ENCODE peak calls at places on chromosomes 12 and 14, in five cellular contexts. K is heart right ventricle, U is adipocyte, Q is HCT116, A is mammary epithelial cell. S is an unnamed sample. For H3K27me3, the result is how much of the 10 kb centered on the place peaks cover.

GRCh38 chr12:59803735-59804134 is 207.9 kb downstream of the SLC16A7 start:
- DNase-seq in Q (no peak), K (no peak), U (no peak), A (peak), S (no peak)

GRCh38 chr14:90453401-90453951 is 56.6 kb downstream of the CALM1 start:
- DNase-seq in A (no peak), U (no peak), Q (no peak), K (peak), S (no peak)

GRCh38 chr14:67428501-67429031 is 16.6 kb upstream of the PLEK2 start:
- DNase-seq in A (peak), K (no peak), Q (no peak), U (peak), S (peak)

GRCh38 chr14:37546621-37547447 is 48.2 kb downstream of the FOXA1 start:
- DNase-seq in Q (no peak), K (no peak), A (no peak), U (peak), S (no peak)

GRCh38 chr12:122819209-122819805 is 15.9 kb upstream of the HIP1R start:
- DNase-seq in Q (no peak), U (no peak), K (no peak), A (no peak), S (no peak)

GRCh38 chr14:29148221-29148620 is 381.6 kb downstream of the FOXG1 start:
- DNase-seq in Q (no peak), A (no peak), K (no peak), U (peak), S (no peak)

GRCh38 chr12:89756638-89757321 is 48.1 kb upstream of the ATP2B1 start:
- DNase-seq in K (no peak), U (peak), A (peak), Q (peak), S (peak)

GRCh38 chr12:100986595-100987547 is 192.3 kb downstream of the ANO4 start:
- DNase-seq in A (no peak), U (peak), K (no peak), Q (no peak), S (peak)

GRCh38 chr14:52395728-52396127 is 81.6 kb downstream of the PTGER2 start:
- DNase-seq in A (no peak), Q (no peak), K (no peak), U (no peak), S (no peak)

GRCh38 chr12:103503546-103504480 is 8.0 kb upstream of the C12orf42 start:
- DNase-seq in Q (peak), U (no peak), K (peak), A (peak), S (no peak)

GRCh38 chr12:19198272-19198671 is 68.7 kb downstream of the PLEKHA5 start:
- DNase-seq in A (peak), Q (no peak), U (peak), K (no peak), S (no peak)

GRCh38 chr14:98489115-98489514 is 782.9 kb downstream of the BCL11B start:
- DNase-seq in Q (no peak), U (no peak), K (no peak), A (peak), S (no peak)

GRCh38 chr12:85441740-85442139 is 161.7 kb downstream of the ALX1 start:
- DNase-seq in K (no peak), Q (peak), A (no peak), U (peak), S (no peak)

GRCh38 chr12:93142881-93143280 is 213.8 kb upstream of the EEA1 start:
- DNase-seq in K (no peak), A (no peak), Q (no peak), U (no peak), S (no peak)

GRCh38 chr12:53325539-53326061 is 4.2 kb upstream of the AAAS start:
- DNase-seq in A (no peak), U (peak), Q (no peak), K (peak), S (peak)

GRCh38 chr12:55624056-55624455 is 12.6 kb upstream of the OR10P1 start:
- DNase-seq in U (no peak), K (no peak), Q (no peak), A (peak), S (no peak)

GRCh38 chr12:124779161-124780141 is 84.2 kb downstream of the SCARB1 start:
- DNase-seq in A (no peak), K (no peak), U (no peak), Q (no peak), S (no peak)

GRCh38 chr12:130715150-130715995 is 726 bp downstream of the RIMBP2 start:
- DNase-seq in K (no peak), U (no peak), Q (no peak), A (no peak), S (no peak)

GRCh38 chr14:86052868-86053267 is 522.9 kb downstream of the FLRT2 start:
- DNase-seq in Q (no peak), A (no peak), U (no peak), K (no peak), S (no peak)

GRCh38 chr12:1531654-1532366 is 62.6 kb downstream of the FBXL14 start:
- DNase-seq in Q (no peak), U (peak), K (no peak), A (no peak), S (no peak)

GRCh38 chr12:34400986-34401658 is 378.8 kb downstream of the ALG10 start:
- DNase-seq in A (no peak), Q (no peak), K (peak), U (no peak), S (no peak)

GRCh38 chr12:56205445-56205844 is 16.2 kb upstream of the SMARCC2 start:
- DNase-seq in Q (no peak), A (no peak), U (no peak), K (no peak), S (no peak)

GRCh38 chr14:102215071-102215470 is 75.4 kb downstream of the WDR20 start:
- DNase-seq in A (no peak), Q (no peak), U (no peak), K (no peak), S (peak)

GRCh38 chr12:68037616-68038255 is 48.5 kb downstream of the IFNG-AS1 start:
- DNase-seq in A (no peak), K (no peak), U (peak), Q (no peak), S (no peak)

GRCh38 chr12:57224278-57224972 is 5.1 kb upstream of the SHMT2 start:
- DNase-seq in A (no peak), U (no peak), Q (no peak), K (no peak), S (no peak)

GRCh38 chr12:12333407-12333831 is 16.6 kb downstream of the MANSC1 start:
- DNase-seq in K (no peak), U (no peak), Q (no peak), A (no peak), S (no peak)

GRCh38 chr14:30751646-30752416 is 122.5 kb upstream of the COCH start:
- DNase-seq in A (no peak), K (no peak), U (no peak), Q (no peak), S (no peak)

GRCh38 chr12:138898-139534 is 72.4 kb downstream of the IQSEC3 start:
- DNase-seq in U (no peak), Q (no peak), A (no peak), K (peak), S (no peak)

GRCh38 chr12:52903855-52904508 is 894 bp downstream of the KRT8 start:
- DNase-seq in K (peak), U (peak), A (peak), Q (no peak), S (peak)

GRCh38 chr14:55349565-55349964 is 62.1 kb downstream of the ATG14 start:
- DNase-seq in K (no peak), A (no peak), Q (no peak), U (no peak), S (no peak)

GRCh38 chr12:111588010-111588409 is 11.1 kb downstream of the ATXN2 start:
- DNase-seq in K (no peak), Q (no peak), A (no peak), U (no peak), S (no peak)

GRCh38 chr14:24892730-24893059 is 157.3 kb downstream of the STXBP6 start:
- DNase-seq in Q (no peak), U (no peak), K (no peak), A (no peak), S (no peak)

GRCh38 chr12:2959194-2959507 is at the start of gene TEAD4:
- DNase-seq in U (peak), Q (peak), K (peak), A (peak), S (peak)

GRCh38 chr12:95481888-95482287 is 7.9 kb downstream of the METAP2 start:
- DNase-seq in K (no peak), A (no peak), Q (no peak), U (no peak), S (no peak)

GRCh38 chr12:1491983-1492697 is 102.2 kb downstream of the FBXL14 start:
- DNase-seq in A (no peak), K (no peak), U (no peak), Q (no peak), S (no peak)

GRCh38 chr14:92511472-92512247 is 1.9 kb upstream of the RIN3 start:
- DNase-seq in A (peak), K (no peak), U (peak), Q (peak), S (peak)

GRCh38 chr14:100019156-100019882 is 45.9 kb upstream of the EVL start:
- DNase-seq in Q (no peak), U (no peak), K (no peak), A (no peak), S (no peak)
- H3K4me3 ChIP-seq in Q (no peak), U (no peak), K (peak), A (no peak), S (no peak)

DNA sequence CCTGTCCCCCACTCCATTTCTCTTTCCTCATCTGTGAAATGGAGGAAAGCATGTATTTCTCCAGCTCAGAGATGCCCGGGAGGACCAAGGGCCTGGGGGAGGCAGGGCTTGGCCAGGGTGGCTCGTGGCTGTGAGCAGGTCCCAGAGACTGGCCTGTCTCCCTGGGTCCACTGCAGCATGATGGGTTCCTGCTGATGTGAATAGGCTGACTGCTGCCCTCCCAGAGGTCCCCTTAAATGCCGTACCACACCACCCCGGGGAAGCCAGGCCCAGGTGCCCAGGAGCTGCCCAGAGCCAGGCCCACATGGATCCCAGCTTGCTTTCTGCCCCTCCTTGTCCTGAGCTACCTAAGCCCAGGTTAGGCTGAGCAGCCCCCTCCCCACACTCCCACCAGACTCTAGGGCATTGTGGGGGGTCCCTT is 158.2 kb upstream of the C14orf180 start:
- DNase-seq in A (no peak), K (no peak), Q (no peak), U (no peak), S (no peak)
- H3K27me3 ChIP-seq in A (under half), K (under half), Q (under half), U (under half), S (under half)

DNA sequence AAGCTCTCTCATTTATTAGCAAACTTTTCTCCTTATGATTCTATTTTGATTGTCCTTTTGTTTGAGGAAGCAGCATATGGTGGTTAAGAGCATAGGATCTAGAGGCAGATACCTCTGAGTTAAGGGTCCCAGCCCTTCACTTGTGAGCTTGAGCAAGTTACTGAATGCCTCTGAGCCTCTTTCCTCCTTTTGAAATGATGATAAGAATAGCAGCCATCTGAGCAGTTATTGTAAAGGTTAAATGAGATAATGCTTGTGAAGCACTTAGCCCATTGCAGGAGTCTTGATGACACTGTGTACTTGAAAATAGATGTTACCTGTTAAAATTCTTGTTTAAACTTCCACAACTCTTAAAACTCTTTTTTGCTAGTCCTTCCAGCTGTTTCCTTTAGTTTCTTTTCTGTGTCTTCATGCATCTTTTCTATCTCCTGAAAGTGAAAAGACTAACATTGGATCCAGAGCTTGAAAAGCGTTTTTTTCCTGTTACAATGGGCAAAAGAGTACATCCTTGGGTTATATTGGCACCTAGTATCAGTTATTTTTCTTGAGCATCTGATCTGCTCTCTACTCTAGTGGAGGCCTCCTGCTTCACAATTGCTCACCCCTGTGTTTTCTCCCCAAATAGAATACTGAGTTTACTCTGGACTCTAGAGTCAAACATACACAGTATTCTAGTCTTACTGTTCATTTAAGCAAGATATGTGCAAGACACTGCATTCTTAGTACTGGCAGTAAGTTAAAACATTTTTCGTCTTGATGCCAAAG is 3.1 kb downstream of the HIF1A start:
- DNase-seq in Q (no peak), K (no peak), U (peak), A (no peak), S (no peak)
- H3K4me3 ChIP-seq in Q (no peak), K (peak), U (peak), A (peak), S (peak)

GRCh38 chr14:76272349-76272748 is 103.6 kb upstream of the ESRRB start:
- DNase-seq in Q (no peak), U (no peak), A (no peak), K (no peak), S (no peak)
- H3K27me3 ChIP-seq in Q (under half), U (under half), A (under half), K (under half), S (under half)

S was measured in MG63.